ENCODE peak calls at places on chromosome 11, in ten cellular contexts. R is H1, X is thoracic aorta, M is BE2C, D is mucosa of descending colon, T is lung, Y is H9, G is RWPE2, E is tibial nerve, A is tibial artery. C is an unnamed sample. For H3K4me1, the result is how much of the 10 kb centered on the place peaks cover.

GRCh38 chr11:99739464-99740089 is 718.8 kb downstream of the CNTN5 start:
- DNase-seq in R (no peak), X (no peak), M (peak), D (no peak), T (no peak), Y (no peak), G (no peak), E (no peak), A (no peak), C (no peak)

GRCh38 chr11:75035911-75036536 is 47.3 kb downstream of the NEU3 start:
- DNase-seq in R (peak), X (no peak), M (peak), D (no peak), T (no peak), Y (peak), G (no peak), E (no peak), A (no peak), C (peak)

GRCh38 chr11:84234462-84235202 is 948.5 kb upstream of the CCDC90B start:
- DNase-seq in R (no peak), X (no peak), M (no peak), D (no peak), T (no peak), Y (no peak), G (no peak), E (no peak), A (no peak), C (no peak)

GRCh38 chr11:75743711-75744563 is 24.6 kb upstream of the DGAT2 start:
- DNase-seq in R (no peak), X (no peak), M (no peak), D (no peak), T (no peak), Y (no peak), G (no peak), E (no peak), A (peak), C (no peak)

GRCh38 chr11:128610765-128611617 is 23.6 kb upstream of the ETS1 start:
- DNase-seq in R (no peak), X (no peak), M (no peak), D (peak), T (no peak), Y (no peak), G (no peak), E (no peak), A (no peak), C (peak)

GRCh38 chr11:114440971-114441810 is 1.9 kb downstream of the REXO2 start:
- DNase-seq in R (no peak), X (no peak), M (no peak), D (no peak), T (no peak), Y (no peak), G (no peak), E (no peak), A (no peak), C (no peak)

GRCh38 chr11:89458646-89459045 is 32.5 kb downstream of the NOX4 start:
- DNase-seq in R (no peak), X (no peak), M (no peak), D (no peak), T (no peak), Y (no peak), G (no peak), E (no peak), A (no peak), C (no peak)

GRCh38 chr11:117058761-117059233 is 39.4 kb downstream of the SIK3 start:
- DNase-seq in R (no peak), X (no peak), M (peak), D (no peak), T (no peak), Y (no peak), G (no peak), E (no peak), A (no peak), C (no peak)

GRCh38 chr11:10390375-10390774 is 64.7 kb upstream of the AMPD3 start:
- DNase-seq in R (peak), X (no peak), M (no peak), D (no peak), T (no peak), Y (no peak), G (no peak), E (no peak), A (no peak), C (no peak)

GRCh38 chr11:7573558-7574296 is 59.9 kb downstream of the PPFIBP2 start:
- DNase-seq in R (no peak), X (no peak), M (no peak), D (peak), T (no peak), Y (peak), G (no peak), E (no peak), A (no peak), C (no peak)

GRCh38 chr11:115391598-115391997 is 112.6 kb downstream of the CADM1 start:
- DNase-seq in R (no peak), X (no peak), M (peak), D (no peak), T (no peak), Y (no peak), G (no peak), E (no peak), A (no peak), C (no peak)

GRCh38 chr11:61690706-61691377 is 10.7 kb downstream of the DAGLA start:
- DNase-seq in R (no peak), X (no peak), M (no peak), D (peak), T (no peak), Y (no peak), G (no peak), E (no peak), A (no peak), C (no peak)

GRCh38 chr11:2792376-2793250 is 92.8 kb upstream of the KCNQ1OT1 start:
- DNase-seq in R (peak), X (no peak), M (peak), D (peak), T (no peak), Y (peak), G (peak), E (peak), A (peak), C (no peak)

GRCh38 chr11:119423459-119424254 is 685 bp upstream of the THY1 start:
- DNase-seq in R (no peak), X (no peak), M (no peak), D (no peak), T (no peak), Y (no peak), G (no peak), E (no peak), A (no peak), C (no peak)

GRCh38 chr11:129364143-129364654 is 11.4 kb upstream of the BARX2 start:
- DNase-seq in R (peak), X (no peak), M (peak), D (peak), T (peak), Y (peak), G (peak), E (no peak), A (peak), C (no peak)

GRCh38 chr11:130588471-130588870 is 140.0 kb downstream of the ADAMTS15 start:
- DNase-seq in R (no peak), X (no peak), M (no peak), D (no peak), T (no peak), Y (no peak), G (no peak), E (no peak), A (no peak), C (no peak)

GRCh38 chr11:36214976-36215687 is 74.1 kb downstream of the COMMD9 start:
- DNase-seq in R (no peak), X (no peak), M (no peak), D (no peak), T (no peak), Y (no peak), G (no peak), E (no peak), A (no peak), C (no peak)
- H3K4me1 ChIP-seq in R (under half), X (under half), M (under half), D (under half), T (under half), Y (under half), G (under half), E (under half), A (under half), C (under half)

GRCh38 chr11:34356918-34357645 is 728 bp downstream of the ABTB2 start:
- DNase-seq in R (peak), X (no peak), M (peak), D (peak), T (peak), Y (peak), G (peak), E (no peak), A (peak), C (peak)

GRCh38 chr11:34356130-34356529 is 1.7 kb downstream of the ABTB2 start:
- DNase-seq in R (no peak), X (no peak), M (no peak), D (no peak), T (no peak), Y (peak), G (no peak), E (no peak), A (no peak), C (no peak)

GRCh38 chr11:34355726-34356125 is 2.1 kb downstream of the ABTB2 start:
- DNase-seq in R (no peak), X (no peak), M (no peak), D (no peak), T (no peak), Y (no peak), G (no peak), E (no peak), A (no peak), C (peak)

GRCh38 chr11:34356576-34356917 is 1.3 kb downstream of the ABTB2 start:
- DNase-seq in R (no peak), X (peak), M (peak), D (peak), T (no peak), Y (peak), G (peak), E (no peak), A (peak), C (peak)

DNA sequence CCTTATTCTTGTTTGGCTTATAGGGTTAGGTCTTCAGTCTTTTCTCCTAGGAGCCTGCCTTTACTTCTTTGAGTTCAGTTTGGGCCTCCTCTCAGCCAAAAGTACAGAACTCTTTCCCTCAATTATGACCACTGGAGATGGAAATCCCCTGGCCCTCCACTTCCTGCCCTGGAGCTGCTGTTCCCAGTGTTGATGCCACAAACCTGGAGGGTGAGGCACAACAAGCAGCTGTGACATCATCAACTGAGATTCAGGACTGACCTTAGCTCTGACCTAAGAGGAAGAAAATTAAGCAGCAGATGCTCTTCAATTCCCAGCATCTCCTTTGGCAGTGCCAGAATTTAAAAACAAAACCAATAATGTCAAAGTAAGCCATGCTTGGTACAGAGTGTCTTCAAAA is 3.0 kb downstream of the ABTB2 start:
- DNase-seq in R (no peak), X (no peak), M (no peak), D (no peak), T (no peak), Y (no peak), G (no peak), E (no peak), A (no peak), C (peak)
- H3K4me1 ChIP-seq in R (under half), X (under half), M (under half), D (under half), T (under half), Y (under half), G (under half), E (half or more), A (under half), C (under half)

GRCh38 chr11:68343761-68344256 is 31.4 kb downstream of the LRP5 start:
- DNase-seq in R (no peak), X (no peak), M (no peak), D (no peak), T (no peak), Y (no peak), G (no peak), E (no peak), A (no peak), C (no peak)

GRCh38 chr11:68340003-68340767 is 27.8 kb downstream of the LRP5 start:
- DNase-seq in R (no peak), X (no peak), M (no peak), D (no peak), T (no peak), Y (no peak), G (no peak), E (no peak), A (no peak), C (no peak)

GRCh38 chr11:68341557-68342458 is 29.4 kb downstream of the LRP5 start:
- DNase-seq in R (no peak), X (no peak), M (no peak), D (no peak), T (no peak), Y (no peak), G (no peak), E (no peak), A (no peak), C (no peak)

GRCh38 chr11:68340784-68341556 is 28.6 kb downstream of the LRP5 start:
- DNase-seq in R (no peak), X (peak), M (no peak), D (no peak), T (no peak), Y (no peak), G (no peak), E (no peak), A (no peak), C (no peak)

GRCh38 chr11:68342459-68343158 is 30.2 kb downstream of the LRP5 start:
- DNase-seq in R (peak), X (no peak), M (no peak), D (no peak), T (peak), Y (peak), G (no peak), E (no peak), A (no peak), C (no peak)
- H3K4me1 ChIP-seq in R (under half), X (half or more), M (under half), D (under half), T (under half), Y (under half), G (under half), E (half or more), A (under half), C (half or more)

GRCh38 chr11:126114486-126115252 is 52.0 kb upstream of the CDON start:
- DNase-seq in R (no peak), X (no peak), M (peak), D (no peak), T (no peak), Y (no peak), G (no peak), E (no peak), A (no peak), C (no peak)
- H3K4me1 ChIP-seq in R (under half), X (half or more), M (under half), D (under half), T (under half), Y (under half), G (under half), E (under half), A (under half), C (half or more)

DNA sequence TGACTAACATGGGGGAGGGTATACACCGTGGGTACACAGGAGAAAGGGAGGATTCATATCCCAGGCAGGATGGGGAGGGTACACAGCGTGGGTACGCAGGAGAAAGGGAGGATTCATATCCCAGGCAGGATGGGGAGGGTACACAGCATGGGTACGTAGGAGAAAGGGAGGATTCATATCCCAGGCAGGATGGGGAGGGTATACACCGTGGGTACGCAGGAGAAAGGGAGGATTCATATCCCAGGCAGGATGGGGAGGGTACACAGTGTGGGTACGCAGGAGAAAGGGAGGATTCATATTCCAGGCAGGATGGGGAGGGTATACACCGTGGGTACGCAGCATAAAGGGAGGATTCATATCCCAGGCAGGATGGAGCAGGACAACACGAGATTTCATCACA is 36.6 kb upstream of the NRIP3 start:
- DNase-seq in R (no peak), X (no peak), M (no peak), D (no peak), T (no peak), Y (no peak), G (no peak), E (no peak), A (no peak), C (no peak)
- H3K4me1 ChIP-seq in R (under half), X (under half), M (under half), D (under half), T (under half), Y (under half), G (under half), E (under half), A (under half), C (under half)

GRCh38 chr11:47523491-47524199 is 29.3 kb downstream of the CELF1 start:
- DNase-seq in R (no peak), X (peak), M (no peak), D (no peak), T (no peak), Y (no peak), G (no peak), E (peak), A (peak), C (no peak)
- H3K4me1 ChIP-seq in R (under half), X (half or more), M (under half), D (under half), T (under half), Y (under half), G (under half), E (half or more), A (under half), C (half or more)

GRCh38 chr11:64844330-64845124 is at the start of gene CDC42BPG:
- DNase-seq in R (peak), X (no peak), M (peak), D (peak), T (peak), Y (peak), G (peak), E (no peak), A (peak), C (no peak)
- H3K4me1 ChIP-seq in R (under half), X (under half), M (under half), D (under half), T (under half), Y (under half), G (under half), E (under half), A (under half), C (under half)

DNA sequence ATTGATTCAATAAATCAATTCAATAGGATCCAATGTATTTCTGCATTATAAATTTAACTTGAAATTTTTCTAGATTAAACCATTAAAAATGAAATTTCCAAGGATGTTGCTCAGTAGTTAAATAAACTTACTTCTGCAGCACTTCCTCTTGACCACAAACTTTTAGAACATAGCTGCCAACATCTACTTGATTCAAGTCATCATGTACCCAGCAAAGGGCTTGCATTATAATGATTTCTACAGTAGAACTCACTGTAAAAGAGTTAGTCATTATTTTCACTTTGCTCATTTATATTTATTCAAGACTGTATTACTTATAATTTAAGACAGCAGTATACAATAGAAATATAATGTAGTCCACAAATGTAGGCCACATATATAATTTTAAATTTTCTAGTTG is 59.2 kb downstream of the PIK3C2A start:
- DNase-seq in R (no peak), X (no peak), M (no peak), D (no peak), T (no peak), Y (no peak), G (no peak), E (no peak), A (no peak), C (no peak)
- H3K4me1 ChIP-seq in R (under half), X (under half), M (under half), D (under half), T (under half), Y (under half), G (under half), E (under half), A (under half), C (under half)

GRCh38 chr11:30429550-30429949 is 106.6 kb downstream of the ARL14EP start:
- DNase-seq in R (no peak), X (no peak), M (no peak), D (no peak), T (no peak), Y (no peak), G (no peak), E (no peak), A (no peak), C (no peak)
- H3K4me1 ChIP-seq in R (under half), X (under half), M (under half), D (under half), T (under half), Y (under half), G (under half), E (under half), A (under half), C (under half)

GRCh38 chr11:111836162-111836561 is 35.2 kb downstream of the ALG9 start:
- DNase-seq in R (no peak), X (no peak), M (no peak), D (no peak), T (no peak), Y (no peak), G (no peak), E (no peak), A (no peak), C (no peak)

GRCh38 chr11:111837366-111837891 is 34.0 kb downstream of the ALG9 start:
- DNase-seq in R (no peak), X (no peak), M (no peak), D (no peak), T (no peak), Y (no peak), G (no peak), E (no peak), A (no peak), C (no peak)

GRCh38 chr11:111836766-111837165 is 34.6 kb downstream of the ALG9 start:
- DNase-seq in R (no peak), X (no peak), M (no peak), D (no peak), T (no peak), Y (no peak), G (no peak), E (no peak), A (no peak), C (no peak)

GRCh38 chr11:111834432-111835163 is 36.8 kb downstream of the ALG9 start:
- DNase-seq in R (no peak), X (no peak), M (no peak), D (no peak), T (no peak), Y (no peak), G (no peak), E (no peak), A (no peak), C (no peak)

GRCh38 chr11:111835665-111836064 is 35.7 kb downstream of the ALG9 start:
- DNase-seq in R (no peak), X (no peak), M (no peak), D (no peak), T (no peak), Y (no peak), G (no peak), E (no peak), A (no peak), C (no peak)
- H3K4me1 ChIP-seq in R (under half), X (under half), M (under half), D (under half), T (under half), Y (under half), G (under half), E (under half), A (under half), C (under half)

C was measured in esophagus muscularis mucosa.